ENCODE peak calls at places on chromosomes 13 and 19, in four cellular contexts. One of them, this sample, is unnamed.

GRCh38 chr19:46311444-46311843 is 14.6 kb downstream of the HIF3A start:
- DNase-seq in H9: no peak
- DNase-seq in trophoblast cell: no peak
- DNase-seq in IMR-90: no peak
- DNase-seq in this sample: no peak

GRCh38 chr19:9650345-9650744 is 24.6 kb downstream of the ZNF562 start:
- DNase-seq in IMR-90: no peak
- DNase-seq in trophoblast cell: no peak
- DNase-seq in H9: no peak
- DNase-seq in this sample: no peak

GRCh38 chr19:56403764-56404704 is at the start of gene ZNF583:
- DNase-seq in trophoblast cell: peak
- DNase-seq in H9: peak
- DNase-seq in IMR-90: peak
- DNase-seq in this sample: peak

GRCh38 chr19:12669272-12670158 is 2.9 kb downstream of the WDR83 start:
- DNase-seq in trophoblast cell: peak
- DNase-seq in H9: peak
- DNase-seq in IMR-90: peak
- DNase-seq in this sample: peak

GRCh38 chr19:8174706-8175105 is 25.3 kb upstream of the FBN3 start:
- DNase-seq in IMR-90: peak
- DNase-seq in trophoblast cell: peak
- DNase-seq in H9: no peak
- DNase-seq in this sample: no peak

GRCh38 chr19:45376045-45376724 is 5.8 kb upstream of the ERCC2 start:
- DNase-seq in H9: peak
- DNase-seq in trophoblast cell: no peak
- DNase-seq in IMR-90: peak
- DNase-seq in this sample: peak

GRCh38 chr13:37407156-37407555 is 191.4 kb downstream of the POSTN start:
- DNase-seq in H9: no peak
- DNase-seq in IMR-90: peak
- DNase-seq in trophoblast cell: no peak
- DNase-seq in this sample: no peak

GRCh38 chr13:104976964-104977363 is 1558.5 kb downstream of the EFNB2 start:
- DNase-seq in IMR-90: no peak
- DNase-seq in H9: no peak
- DNase-seq in trophoblast cell: no peak
- DNase-seq in this sample: no peak

GRCh38 chr19:825897-826640 is 1.6 kb upstream of the AZU1 start:
- DNase-seq in H9: no peak
- DNase-seq in trophoblast cell: no peak
- DNase-seq in IMR-90: no peak
- DNase-seq in this sample: no peak

GRCh38 chr19:821228-821975 is at the start of gene PLPPR3:
- DNase-seq in IMR-90: no peak
- DNase-seq in H9: peak
- DNase-seq in trophoblast cell: no peak
- DNase-seq in this sample: no peak

GRCh38 chr19:824885-825284 is 2.8 kb upstream of the AZU1 start:
- DNase-seq in H9: no peak
- DNase-seq in IMR-90: no peak
- DNase-seq in trophoblast cell: no peak
- DNase-seq in this sample: no peak

GRCh38 chr19:821976-822773 is 420 bp upstream of the PLPPR3 start:
- DNase-seq in trophoblast cell: no peak
- DNase-seq in H9: peak
- DNase-seq in IMR-90: no peak
- DNase-seq in this sample: peak

GRCh38 chr19:823565-824121 is 1.9 kb upstream of the PLPPR3 start:
- DNase-seq in IMR-90: no peak
- DNase-seq in trophoblast cell: no peak
- DNase-seq in H9: peak
- DNase-seq in this sample: no peak
- H2BK5ac ChIP-seq in IMR-90: no peak
- H2BK5ac ChIP-seq in trophoblast cell: no peak
- H2BK5ac ChIP-seq in H9: no peak
- H2BK5ac ChIP-seq in this sample: peak

GRCh38 chr19:14427461-14427860 is 5.6 kb upstream of the PKN1 start:
- DNase-seq in H9: no peak
- DNase-seq in trophoblast cell: no peak
- DNase-seq in IMR-90: no peak
- DNase-seq in this sample: no peak

GRCh38 chr19:14430712-14431111 is 2.4 kb upstream of the PKN1 start:
- DNase-seq in IMR-90: no peak
- DNase-seq in H9: no peak
- DNase-seq in trophoblast cell: no peak
- DNase-seq in this sample: no peak

GRCh38 chr19:14428882-14429416 is 4.2 kb upstream of the PKN1 start:
- DNase-seq in H9: no peak
- DNase-seq in IMR-90: no peak
- DNase-seq in trophoblast cell: no peak
- DNase-seq in this sample: no peak

DNA sequence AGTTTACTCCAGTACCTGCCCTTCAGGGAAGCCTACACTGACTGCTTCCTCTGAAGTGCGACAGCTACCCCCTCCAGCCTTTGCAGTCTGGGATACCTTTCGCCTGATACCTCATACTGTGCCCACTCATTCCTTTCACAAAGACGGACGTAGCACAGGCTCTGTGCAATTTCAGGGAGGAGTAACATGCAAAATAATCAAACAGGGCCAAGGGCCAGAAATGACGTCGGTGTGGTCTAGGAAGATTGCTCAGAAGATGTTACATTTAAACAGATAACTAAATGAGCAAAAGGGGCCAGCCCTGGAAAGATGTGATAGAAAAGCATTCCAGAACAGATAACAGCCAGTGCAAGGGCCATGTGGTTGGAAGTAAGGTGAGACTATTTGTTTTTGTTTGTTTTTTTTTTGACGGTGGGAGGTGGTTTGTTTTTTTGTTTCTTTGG is 6.6 kb upstream of the DDX39A start:
- DNase-seq in H9: no peak
- DNase-seq in IMR-90: peak
- DNase-seq in trophoblast cell: no peak
- DNase-seq in this sample: no peak
- H4K91ac ChIP-seq in H9: no peak
- H4K91ac ChIP-seq in IMR-90: no peak
- H4K91ac ChIP-seq in trophoblast cell: no peak
- H4K91ac ChIP-seq in this sample: no peak

DNA sequence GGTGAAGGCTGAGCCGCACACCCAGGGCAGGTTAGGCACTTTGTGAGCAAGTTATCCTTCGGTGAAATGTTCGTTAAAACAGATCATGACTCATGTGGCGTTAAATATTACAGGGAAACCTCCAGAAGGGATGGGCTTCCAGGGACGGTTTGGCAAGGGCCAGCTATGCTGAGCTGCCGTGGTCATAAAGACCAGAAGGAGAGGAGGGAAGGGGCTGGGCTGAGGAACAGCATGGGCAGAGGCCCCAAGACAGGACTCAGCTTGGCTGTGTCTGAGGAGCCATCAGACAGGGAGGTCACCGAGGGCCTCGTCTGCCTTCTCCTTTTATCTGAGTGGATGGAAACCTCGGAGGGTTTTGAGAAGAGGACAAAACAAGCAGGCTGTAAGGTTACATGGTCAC is 47.5 kb downstream of the ATP11A start:
- DNase-seq in H9: no peak
- DNase-seq in IMR-90: no peak
- DNase-seq in trophoblast cell: no peak
- DNase-seq in this sample: no peak
- H2BK5ac ChIP-seq in H9: no peak
- H2BK5ac ChIP-seq in IMR-90: no peak
- H2BK5ac ChIP-seq in trophoblast cell: no peak
- H2BK5ac ChIP-seq in this sample: no peak

GRCh38 chr19:51704601-51705000 is 11.5 kb downstream of the SPACA6 start:
- DNase-seq in trophoblast cell: no peak
- DNase-seq in IMR-90: no peak
- DNase-seq in H9: no peak
- DNase-seq in this sample: no peak
- H4K91ac ChIP-seq in trophoblast cell: peak
- H4K91ac ChIP-seq in IMR-90: peak
- H4K91ac ChIP-seq in H9: no peak
- H4K91ac ChIP-seq in this sample: no peak

GRCh38 chr13:99656843-99657506 is 155.7 kb downstream of the TM9SF2 start:
- DNase-seq in IMR-90: no peak
- DNase-seq in H9: no peak
- DNase-seq in trophoblast cell: no peak
- DNase-seq in this sample: no peak

GRCh38 chr13:99656092-99656745 is 154.9 kb downstream of the TM9SF2 start:
- DNase-seq in IMR-90: peak
- DNase-seq in trophoblast cell: peak
- DNase-seq in H9: peak
- DNase-seq in this sample: peak

GRCh38 chr13:99659234-99659633 is 158.0 kb downstream of the TM9SF2 start:
- DNase-seq in H9: no peak
- DNase-seq in IMR-90: no peak
- DNase-seq in trophoblast cell: no peak
- DNase-seq in this sample: no peak

GRCh38 chr13:99658266-99658991 is 157.2 kb downstream of the TM9SF2 start:
- DNase-seq in H9: peak
- DNase-seq in IMR-90: peak
- DNase-seq in trophoblast cell: no peak
- DNase-seq in this sample: peak

GRCh38 chr13:99657848-99658265 is 156.6 kb downstream of the TM9SF2 start:
- DNase-seq in H9: peak
- DNase-seq in IMR-90: no peak
- DNase-seq in trophoblast cell: no peak
- DNase-seq in this sample: no peak
- H2BK5ac ChIP-seq in H9: no peak
- H2BK5ac ChIP-seq in IMR-90: no peak
- H2BK5ac ChIP-seq in trophoblast cell: no peak
- H2BK5ac ChIP-seq in this sample: peak

DNA sequence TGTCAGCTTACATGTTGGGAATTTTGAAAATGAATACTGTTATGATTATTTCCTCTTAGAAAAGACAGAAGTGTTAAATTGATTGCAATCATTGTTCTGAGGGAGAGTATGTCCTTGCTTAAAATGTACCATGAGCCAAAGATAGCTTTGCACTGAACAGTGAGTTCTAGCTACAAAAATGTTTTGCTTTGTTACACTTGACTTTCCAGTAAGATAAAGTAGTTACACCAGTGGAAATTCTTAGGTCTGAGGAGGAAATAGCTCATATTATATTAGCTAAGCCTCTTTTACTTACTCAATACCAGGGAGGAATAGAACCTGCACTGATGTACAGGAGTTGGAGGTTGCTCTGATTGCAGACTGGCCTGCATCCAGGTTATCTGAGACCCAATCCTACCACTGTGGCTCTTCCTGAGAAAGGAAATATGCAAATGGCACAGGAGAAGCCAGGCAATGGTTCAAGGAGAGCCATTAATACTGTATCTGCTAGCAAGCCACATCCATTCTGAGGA is 53.0 kb upstream of the FBXL3 start:
- DNase-seq in IMR-90: no peak
- DNase-seq in H9: no peak
- DNase-seq in trophoblast cell: no peak
- DNase-seq in this sample: no peak
- H4K91ac ChIP-seq in IMR-90: no peak
- H4K91ac ChIP-seq in H9: no peak
- H4K91ac ChIP-seq in trophoblast cell: no peak
- H4K91ac ChIP-seq in this sample: no peak

DNA sequence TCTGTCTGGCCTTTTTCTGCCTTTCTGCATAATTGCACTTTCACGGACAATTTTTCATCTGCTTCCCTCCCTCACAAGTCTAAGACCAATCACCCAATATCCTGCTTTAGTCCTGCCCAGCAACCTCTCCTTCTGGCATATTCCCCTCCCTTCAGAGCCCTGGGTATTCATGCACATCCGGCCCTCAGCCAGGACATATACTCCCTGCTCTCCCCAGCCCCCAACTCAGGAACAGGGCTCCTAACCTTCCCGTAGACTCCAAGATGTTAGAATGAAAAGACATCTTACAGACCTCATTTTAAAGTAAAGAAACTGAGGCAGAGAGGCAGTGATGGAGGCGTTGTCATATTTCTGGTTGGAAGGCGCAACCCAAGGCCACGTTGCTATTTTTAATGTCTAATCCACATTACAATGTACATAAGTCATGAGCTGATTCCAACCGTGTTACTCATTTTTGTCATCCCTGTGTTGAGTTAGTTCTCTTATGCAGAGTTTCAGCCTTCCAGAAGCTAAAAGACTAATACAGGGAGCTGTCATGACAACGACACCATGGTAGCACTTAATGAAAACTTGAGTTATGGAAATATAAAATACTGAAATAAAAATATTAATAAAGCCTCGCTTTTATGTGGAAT is 209.2 kb downstream of the TSHZ3 start:
- DNase-seq in trophoblast cell: no peak
- DNase-seq in H9: no peak
- DNase-seq in IMR-90: peak
- DNase-seq in this sample: no peak
- H2BK5ac ChIP-seq in trophoblast cell: no peak
- H2BK5ac ChIP-seq in H9: no peak
- H2BK5ac ChIP-seq in IMR-90: peak
- H2BK5ac ChIP-seq in this sample: no peak

DNA sequence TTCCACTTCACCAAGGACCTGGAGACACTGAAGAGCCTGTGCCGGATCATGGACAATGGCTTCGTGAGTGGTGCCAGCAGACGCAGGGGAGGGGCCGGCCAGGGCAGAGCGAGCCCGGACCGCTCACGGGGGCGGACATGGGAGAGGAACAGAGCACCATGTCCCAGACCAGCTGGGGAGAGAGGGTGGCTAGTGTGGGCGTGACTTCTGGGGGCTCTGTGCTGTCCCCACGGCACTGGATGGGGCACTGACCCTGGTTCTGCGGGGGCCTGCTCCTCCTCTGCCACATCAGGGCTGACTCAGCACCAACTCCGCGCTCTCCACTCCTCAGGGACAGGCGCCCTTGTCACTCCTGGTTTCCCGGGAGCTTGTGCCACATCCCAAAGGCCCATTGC is 7.6 kb downstream of the PTOV1 start:
- DNase-seq in IMR-90: no peak
- DNase-seq in H9: no peak
- DNase-seq in trophoblast cell: peak
- DNase-seq in this sample: no peak
- H4K91ac ChIP-seq in IMR-90: no peak
- H4K91ac ChIP-seq in H9: no peak
- H4K91ac ChIP-seq in trophoblast cell: no peak
- H4K91ac ChIP-seq in this sample: no peak

This sample was measured in neuronal stem cell.